ENCODE peak calls at places on chromosomes 16 and 17, in six cellular contexts. One of them, this sample, is unnamed. For H3K4me1 and H3K9me3, the result is how much of the 10 kb centered on the place peaks cover.

GRCh38 chr17:50163846-50164696 is 1.7 kb upstream of the SGCA start:
- DNase-seq in right cardiac atrium: peak
- DNase-seq in colonic mucosa: no peak
- DNase-seq in heart left ventricle: peak
- DNase-seq in heart right ventricle: peak
- DNase-seq in CD4-positive, CD25-positive, alpha-beta regulatory T cell: no peak
- DNase-seq in this sample: no peak

GRCh38 chr16:19137201-19137601 is 23.4 kb downstream of the ITPRIPL2 start:
- DNase-seq in heart left ventricle: no peak
- DNase-seq in heart right ventricle: no peak
- DNase-seq in colonic mucosa: no peak
- DNase-seq in CD4-positive, CD25-positive, alpha-beta regulatory T cell: no peak
- DNase-seq in right cardiac atrium: no peak
- DNase-seq in this sample: no peak

GRCh38 chr16:73068546-73069401 is 20.8 kb upstream of the ZFHX3 start:
- DNase-seq in right cardiac atrium: peak
- DNase-seq in CD4-positive, CD25-positive, alpha-beta regulatory T cell: no peak
- DNase-seq in colonic mucosa: no peak
- DNase-seq in heart left ventricle: peak
- DNase-seq in heart right ventricle: peak
- DNase-seq in this sample: no peak

GRCh38 chr16:30724641-30725464 is 23.4 kb upstream of the PHKG2 start:
- DNase-seq in right cardiac atrium: no peak
- DNase-seq in heart right ventricle: peak
- DNase-seq in colonic mucosa: peak
- DNase-seq in CD4-positive, CD25-positive, alpha-beta regulatory T cell: no peak
- DNase-seq in heart left ventricle: peak
- DNase-seq in this sample: no peak

GRCh38 chr16:20167323-20167722 is 93.6 kb upstream of the GPR139 start:
- DNase-seq in right cardiac atrium: no peak
- DNase-seq in colonic mucosa: no peak
- DNase-seq in heart left ventricle: no peak
- DNase-seq in CD4-positive, CD25-positive, alpha-beta regulatory T cell: no peak
- DNase-seq in heart right ventricle: no peak
- DNase-seq in this sample: no peak

GRCh38 chr16:24070851-24071250 is 185.3 kb upstream of the CACNG3 start:
- DNase-seq in right cardiac atrium: peak
- DNase-seq in heart left ventricle: no peak
- DNase-seq in colonic mucosa: no peak
- DNase-seq in heart right ventricle: no peak
- DNase-seq in CD4-positive, CD25-positive, alpha-beta regulatory T cell: peak
- DNase-seq in this sample: no peak

GRCh38 chr17:1367351-1367745 is 32.7 kb downstream of the YWHAE start:
- DNase-seq in right cardiac atrium: no peak
- DNase-seq in heart right ventricle: no peak
- DNase-seq in colonic mucosa: no peak
- DNase-seq in CD4-positive, CD25-positive, alpha-beta regulatory T cell: no peak
- DNase-seq in heart left ventricle: no peak
- DNase-seq in this sample: no peak

GRCh38 chr17:82384051-82384729 is 12.6 kb downstream of the UTS2R start:
- DNase-seq in CD4-positive, CD25-positive, alpha-beta regulatory T cell: no peak
- DNase-seq in colonic mucosa: no peak
- DNase-seq in heart left ventricle: no peak
- DNase-seq in right cardiac atrium: no peak
- DNase-seq in heart right ventricle: no peak
- DNase-seq in this sample: no peak

GRCh38 chr16:57569306-57569946 is 27.0 kb downstream of the ADGRG5 start:
- DNase-seq in heart left ventricle: no peak
- DNase-seq in heart right ventricle: no peak
- DNase-seq in colonic mucosa: no peak
- DNase-seq in right cardiac atrium: no peak
- DNase-seq in CD4-positive, CD25-positive, alpha-beta regulatory T cell: no peak
- DNase-seq in this sample: no peak

GRCh38 chr17:8701221-8701620 is 43.4 kb downstream of the CCDC42 start:
- DNase-seq in heart left ventricle: no peak
- DNase-seq in heart right ventricle: no peak
- DNase-seq in CD4-positive, CD25-positive, alpha-beta regulatory T cell: no peak
- DNase-seq in colonic mucosa: no peak
- DNase-seq in right cardiac atrium: no peak
- DNase-seq in this sample: no peak

GRCh38 chr17:8705427-8705826 is 39.2 kb downstream of the CCDC42 start:
- DNase-seq in heart right ventricle: no peak
- DNase-seq in CD4-positive, CD25-positive, alpha-beta regulatory T cell: no peak
- DNase-seq in right cardiac atrium: no peak
- DNase-seq in heart left ventricle: no peak
- DNase-seq in colonic mucosa: no peak
- DNase-seq in this sample: no peak

GRCh38 chr17:8701754-8702153 is 42.9 kb downstream of the CCDC42 start:
- DNase-seq in right cardiac atrium: no peak
- DNase-seq in heart right ventricle: no peak
- DNase-seq in CD4-positive, CD25-positive, alpha-beta regulatory T cell: no peak
- DNase-seq in colonic mucosa: no peak
- DNase-seq in heart left ventricle: no peak
- DNase-seq in this sample: no peak

GRCh38 chr17:8700546-8700945 is 44.1 kb downstream of the CCDC42 start:
- DNase-seq in right cardiac atrium: no peak
- DNase-seq in heart right ventricle: no peak
- DNase-seq in CD4-positive, CD25-positive, alpha-beta regulatory T cell: no peak
- DNase-seq in heart left ventricle: no peak
- DNase-seq in colonic mucosa: no peak
- DNase-seq in this sample: no peak

GRCh38 chr17:8702996-8703395 is 41.6 kb downstream of the CCDC42 start:
- DNase-seq in heart right ventricle: no peak
- DNase-seq in right cardiac atrium: no peak
- DNase-seq in heart left ventricle: no peak
- DNase-seq in colonic mucosa: no peak
- DNase-seq in CD4-positive, CD25-positive, alpha-beta regulatory T cell: no peak
- DNase-seq in this sample: no peak
- H3K4me1 ChIP-seq in heart right ventricle: under half
- H3K4me1 ChIP-seq in right cardiac atrium: under half
- H3K4me1 ChIP-seq in heart left ventricle: under half
- H3K4me1 ChIP-seq in colonic mucosa: under half
- H3K4me1 ChIP-seq in CD4-positive, CD25-positive, alpha-beta regulatory T cell: under half
- H3K4me1 ChIP-seq in this sample: under half

GRCh38 chr16:85472514-85472913 is 140.6 kb upstream of the GSE1 start:
- DNase-seq in right cardiac atrium: no peak
- DNase-seq in CD4-positive, CD25-positive, alpha-beta regulatory T cell: no peak
- DNase-seq in heart left ventricle: no peak
- DNase-seq in colonic mucosa: no peak
- DNase-seq in heart right ventricle: no peak
- DNase-seq in this sample: no peak
- H3K4me3 ChIP-seq in right cardiac atrium: no peak
- H3K4me3 ChIP-seq in CD4-positive, CD25-positive, alpha-beta regulatory T cell: no peak
- H3K4me3 ChIP-seq in heart left ventricle: no peak
- H3K4me3 ChIP-seq in colonic mucosa: no peak
- H3K4me3 ChIP-seq in heart right ventricle: no peak
- H3K4me3 ChIP-seq in this sample: no peak

GRCh38 chr17:16551878-16552636 is 16.9 kb downstream of the ZNF287 start:
- DNase-seq in colonic mucosa: no peak
- DNase-seq in CD4-positive, CD25-positive, alpha-beta regulatory T cell: no peak
- DNase-seq in right cardiac atrium: no peak
- DNase-seq in heart left ventricle: no peak
- DNase-seq in heart right ventricle: no peak
- DNase-seq in this sample: no peak
- H3K9me3 ChIP-seq in colonic mucosa: under half
- H3K9me3 ChIP-seq in CD4-positive, CD25-positive, alpha-beta regulatory T cell: half or more
- H3K9me3 ChIP-seq in right cardiac atrium: under half
- H3K9me3 ChIP-seq in heart left ventricle: half or more
- H3K9me3 ChIP-seq in heart right ventricle: half or more
- H3K9me3 ChIP-seq in this sample: half or more

GRCh38 chr16:87581867-87582220 is 20.5 kb upstream of the JPH3 start:
- DNase-seq in CD4-positive, CD25-positive, alpha-beta regulatory T cell: no peak
- DNase-seq in right cardiac atrium: peak
- DNase-seq in colonic mucosa: peak
- DNase-seq in heart left ventricle: peak
- DNase-seq in heart right ventricle: peak
- DNase-seq in this sample: no peak
- H3K4me1 ChIP-seq in CD4-positive, CD25-positive, alpha-beta regulatory T cell: under half
- H3K4me1 ChIP-seq in right cardiac atrium: under half
- H3K4me1 ChIP-seq in colonic mucosa: under half
- H3K4me1 ChIP-seq in heart left ventricle: under half
- H3K4me1 ChIP-seq in heart right ventricle: under half
- H3K4me1 ChIP-seq in this sample: under half

GRCh38 chr16:88881090-88881580 is 14.7 kb upstream of the PABPN1L start:
- DNase-seq in heart right ventricle: no peak
- DNase-seq in colonic mucosa: no peak
- DNase-seq in heart left ventricle: no peak
- DNase-seq in CD4-positive, CD25-positive, alpha-beta regulatory T cell: no peak
- DNase-seq in right cardiac atrium: no peak
- DNase-seq in this sample: no peak

GRCh38 chr16:88883946-88884345 is 17.5 kb upstream of the PABPN1L start:
- DNase-seq in colonic mucosa: no peak
- DNase-seq in heart left ventricle: no peak
- DNase-seq in right cardiac atrium: no peak
- DNase-seq in CD4-positive, CD25-positive, alpha-beta regulatory T cell: no peak
- DNase-seq in heart right ventricle: no peak
- DNase-seq in this sample: no peak

GRCh38 chr16:88881675-88882357 is 15.4 kb upstream of the PABPN1L start:
- DNase-seq in heart right ventricle: no peak
- DNase-seq in CD4-positive, CD25-positive, alpha-beta regulatory T cell: no peak
- DNase-seq in colonic mucosa: no peak
- DNase-seq in right cardiac atrium: no peak
- DNase-seq in heart left ventricle: no peak
- DNase-seq in this sample: no peak

GRCh38 chr16:88883117-88883895 is 16.8 kb upstream of the PABPN1L start:
- DNase-seq in CD4-positive, CD25-positive, alpha-beta regulatory T cell: no peak
- DNase-seq in colonic mucosa: no peak
- DNase-seq in heart right ventricle: no peak
- DNase-seq in heart left ventricle: no peak
- DNase-seq in right cardiac atrium: no peak
- DNase-seq in this sample: no peak

GRCh38 chr16:88882358-88883030 is 16.0 kb upstream of the PABPN1L start:
- DNase-seq in heart right ventricle: no peak
- DNase-seq in heart left ventricle: no peak
- DNase-seq in right cardiac atrium: no peak
- DNase-seq in CD4-positive, CD25-positive, alpha-beta regulatory T cell: no peak
- DNase-seq in colonic mucosa: peak
- DNase-seq in this sample: no peak
- H3K4me3 ChIP-seq in heart right ventricle: no peak
- H3K4me3 ChIP-seq in heart left ventricle: no peak
- H3K4me3 ChIP-seq in right cardiac atrium: no peak
- H3K4me3 ChIP-seq in CD4-positive, CD25-positive, alpha-beta regulatory T cell: no peak
- H3K4me3 ChIP-seq in colonic mucosa: no peak
- H3K4me3 ChIP-seq in this sample: no peak

DNA sequence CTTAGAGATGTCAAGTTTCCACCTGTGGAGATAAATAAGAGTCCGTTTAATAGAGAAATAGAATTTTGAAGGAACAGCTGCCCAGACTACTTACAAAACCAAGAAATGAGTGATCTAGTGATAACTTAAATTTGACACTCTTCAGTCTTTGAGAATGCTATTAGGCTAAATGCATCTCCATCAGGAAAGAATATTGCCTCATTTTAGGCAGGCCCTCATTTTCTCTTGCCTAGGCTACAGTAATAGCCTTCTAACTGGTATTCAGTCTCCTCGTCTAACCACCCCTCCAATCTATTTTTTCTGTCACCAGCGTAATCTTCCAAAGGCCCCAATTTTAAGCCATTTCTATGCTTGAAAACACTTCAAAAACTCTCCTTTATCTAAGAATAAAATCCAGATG is 537.8 kb upstream of the CA10 start:
- DNase-seq in right cardiac atrium: no peak
- DNase-seq in CD4-positive, CD25-positive, alpha-beta regulatory T cell: no peak
- DNase-seq in heart right ventricle: no peak
- DNase-seq in colonic mucosa: no peak
- DNase-seq in heart left ventricle: no peak
- DNase-seq in this sample: no peak
- H3K9me3 ChIP-seq in right cardiac atrium: under half
- H3K9me3 ChIP-seq in CD4-positive, CD25-positive, alpha-beta regulatory T cell: under half
- H3K9me3 ChIP-seq in heart right ventricle: under half
- H3K9me3 ChIP-seq in colonic mucosa: under half
- H3K9me3 ChIP-seq in heart left ventricle: under half
- H3K9me3 ChIP-seq in this sample: under half

GRCh38 chr17:45428954-45429337 is 3.7 kb downstream of the ARHGAP27 start:
- DNase-seq in heart right ventricle: no peak
- DNase-seq in right cardiac atrium: no peak
- DNase-seq in colonic mucosa: no peak
- DNase-seq in CD4-positive, CD25-positive, alpha-beta regulatory T cell: no peak
- DNase-seq in heart left ventricle: no peak
- DNase-seq in this sample: no peak
- H3K4me1 ChIP-seq in heart right ventricle: half or more
- H3K4me1 ChIP-seq in right cardiac atrium: under half
- H3K4me1 ChIP-seq in colonic mucosa: under half
- H3K4me1 ChIP-seq in CD4-positive, CD25-positive, alpha-beta regulatory T cell: under half
- H3K4me1 ChIP-seq in heart left ventricle: under half
- H3K4me1 ChIP-seq in this sample: under half

This sample was measured in CD8-positive, alpha-beta T cell.